ENCODE peak calls at places on chromosomes 4 and X, in seven cellular contexts. Q is endodermal cell, H is cardiac muscle cell, Y is psoas muscle, L is A673, T is mucosa of descending colon, S is WERI-Rb-1. P is an unnamed sample. For H3K36me3, the result is how much of the 10 kb centered on the place peaks cover.

GRCh38 chr4:80268081-80268823 is 1.8 kb downstream of the FGF5 start:
- DNase-seq in S (no peak), Q (peak), T (no peak), Y (no peak), H (peak), L (no peak), P (no peak)

GRCh38 chr4:16227462-16227868 is 1.2 kb upstream of the TAPT1 start:
- DNase-seq in L (peak), Q (peak), H (peak), S (no peak), Y (peak), T (peak), P (no peak)

GRCh38 chr4:39528056-39528465 is 822 bp upstream of the UGDH start:
- DNase-seq in L (peak), T (no peak), Y (no peak), Q (no peak), S (no peak), H (no peak), P (no peak)

GRCh38 chr4:184408021-184408710 is 66.2 kb downstream of the IRF2 start:
- DNase-seq in Y (no peak), L (peak), T (no peak), Q (no peak), H (no peak), S (no peak), P (no peak)

GRCh38 chrX:119672252-119672825 is 20.6 kb downstream of the SEPTIN6 start:
- DNase-seq in T (no peak), Q (no peak), Y (no peak), H (no peak), L (no peak), S (no peak), P (peak)

GRCh38 chr4:4625488-4625887 is 83.6 kb upstream of the STX18 start:
- DNase-seq in S (peak), T (no peak), Y (no peak), Q (no peak), L (no peak), H (no peak), P (no peak)

GRCh38 chr4:53937918-53938317 is 126.5 kb downstream of the CHIC2 start:
- DNase-seq in Y (no peak), Q (peak), H (no peak), T (no peak), S (no peak), L (peak), P (no peak)

GRCh38 chrX:74450803-74451449 is 29.6 kb downstream of the SLC16A2 start:
- DNase-seq in T (no peak), Y (no peak), S (no peak), L (peak), H (no peak), Q (no peak), P (no peak)

GRCh38 chrX:123878177-123878576 is 18.3 kb downstream of the XIAP start:
- DNase-seq in L (no peak), Q (no peak), H (no peak), Y (no peak), S (no peak), T (no peak), P (no peak)

GRCh38 chr4:90616711-90617110 is 489.5 kb downstream of the CCSER1 start:
- DNase-seq in S (peak), T (no peak), L (no peak), Y (no peak), H (no peak), Q (no peak), P (no peak)

GRCh38 chr4:155612074-155612473 is 54.6 kb upstream of the GUCY1A1 start:
- DNase-seq in H (no peak), Y (no peak), T (no peak), Q (no peak), S (no peak), L (no peak), P (no peak)

GRCh38 chr4:146342600-146343192 is 128.4 kb downstream of the REELD1 start:
- DNase-seq in S (peak), Q (no peak), T (peak), Y (no peak), H (peak), L (peak), P (peak)

GRCh38 chrX:3176439-3176820 is 135.2 kb downstream of the ARSF start:
- DNase-seq in T (no peak), S (no peak), Y (no peak), L (no peak), H (no peak), Q (no peak), P (no peak)

GRCh38 chrX:16311671-16312070 is 144.4 kb downstream of the MAGEB17 start:
- DNase-seq in L (no peak), H (no peak), T (no peak), Q (no peak), Y (no peak), S (no peak), P (no peak)

GRCh38 chr4:41815478-41815877 is 67.0 kb upstream of the PHOX2B start:
- DNase-seq in H (no peak), Y (no peak), L (no peak), Q (no peak), S (no peak), T (no peak), P (no peak)

GRCh38 chr4:107379054-107379869 is 340.8 kb downstream of the PAPSS1 start:
- DNase-seq in T (no peak), H (peak), L (peak), S (no peak), Q (no peak), Y (no peak), P (no peak)

GRCh38 chrX:46547857-46548256 is 2.6 kb upstream of the ZNF674 start:
- DNase-seq in L (no peak), Y (no peak), T (no peak), S (no peak), Q (no peak), H (no peak), P (no peak)

GRCh38 chrX:40140706-40141499 is 43.1 kb upstream of the BCOR start:
- DNase-seq in T (peak), H (peak), Y (peak), L (no peak), Q (peak), S (no peak), P (no peak)

GRCh38 chr4:55386073-55386472 is 9.7 kb upstream of the TMEM165 start:
- DNase-seq in Q (peak), H (no peak), Y (no peak), S (peak), T (no peak), L (peak), P (no peak)

GRCh38 chrX:101230636-101231035 is 11.1 kb downstream of the DRP2 start:
- DNase-seq in H (no peak), Y (no peak), L (no peak), Q (no peak), T (no peak), S (no peak), P (no peak)

GRCh38 chrX:40086569-40087335 is 11.0 kb downstream of the BCOR start:
- DNase-seq in H (no peak), S (no peak), T (no peak), L (no peak), Y (no peak), Q (peak), P (no peak)

GRCh38 chrX:47228550-47229270 is 4.1 kb upstream of the USP11 start:
- DNase-seq in S (no peak), H (no peak), Q (no peak), L (no peak), T (no peak), Y (no peak), P (no peak)

GRCh38 chr4:183960912-183961569 is 55.9 kb downstream of the STOX2 start:
- DNase-seq in H (peak), Y (no peak), Q (peak), L (no peak), S (no peak), T (peak), P (peak)

GRCh38 chr4:14264437-14264836 is 636.9 kb upstream of the BOD1L1 start:
- DNase-seq in S (peak), L (no peak), H (no peak), Q (peak), T (no peak), Y (no peak), P (no peak)

GRCh38 chr4:52243367-52243766 is 192.3 kb downstream of the SPATA18 start:
- DNase-seq in L (no peak), T (no peak), S (no peak), H (no peak), Y (no peak), Q (no peak), P (no peak)

GRCh38 chr4:182510836-182511235 is 267.6 kb downstream of the TENM3 start:
- DNase-seq in L (no peak), Y (no peak), H (no peak), Q (no peak), T (no peak), S (no peak), P (no peak)

GRCh38 chr4:74013269-74013668 is 14.8 kb upstream of the CXCL5 start:
- DNase-seq in S (no peak), L (no peak), T (no peak), Q (no peak), H (no peak), Y (no peak), P (no peak)

GRCh38 chr4:53905935-53906377 is 158.4 kb downstream of the CHIC2 start:
- DNase-seq in T (peak), H (peak), Q (peak), S (no peak), L (peak), Y (peak), P (peak)

GRCh38 chr4:2489081-2489805 is 20.3 kb downstream of the RNF4 start:
- DNase-seq in Q (peak), Y (no peak), S (no peak), T (no peak), H (no peak), L (no peak), P (no peak)

GRCh38 chr4:2494992-2495391 is 26.1 kb downstream of the RNF4 start:
- DNase-seq in S (no peak), Y (no peak), L (no peak), Q (no peak), T (no peak), H (no peak), P (no peak)

GRCh38 chr4:2497324-2497723 is 28.4 kb downstream of the RNF4 start:
- DNase-seq in S (no peak), H (no peak), Q (no peak), Y (no peak), T (no peak), L (no peak), P (no peak)

GRCh38 chr4:2489841-2490552 is 21.1 kb downstream of the RNF4 start:
- DNase-seq in H (no peak), L (no peak), Q (no peak), Y (no peak), S (no peak), T (no peak), P (no peak)

GRCh38 chr4:2492970-2493369 is 24.1 kb downstream of the RNF4 start:
- DNase-seq in T (no peak), Y (no peak), Q (no peak), L (no peak), S (no peak), H (no peak), P (no peak)
- H3K36me3 ChIP-seq in T (under half), Y (half or more), Q (half or more), L (half or more), S (half or more), H (under half), P (half or more)

GRCh38 chr4:168893807-168894206 is 116.2 kb downstream of the CBR4 start:
- DNase-seq in T (no peak), L (no peak), S (peak), H (no peak), Q (no peak), Y (no peak), P (no peak)
- H3K36me3 ChIP-seq in T (under half), L (under half), S (under half), H (half or more), Q (half or more), Y (half or more), P (under half)

GRCh38 chrX:71082778-71083177 is 12.9 kb upstream of the FOXO4 start:
- DNase-seq in Q (no peak), L (no peak), H (no peak), T (no peak), S (no peak), Y (no peak), P (no peak)
- H3K36me3 ChIP-seq in Q (under half), L (under half), H (under half), T (under half), S (under half), Y (under half), P (under half)

GRCh38 chr4:102794999-102795398 is 32.4 kb downstream of the UBE2D3 start:
- DNase-seq in Y (no peak), S (no peak), Q (no peak), H (no peak), L (no peak), T (no peak), P (no peak)

GRCh38 chr4:102789317-102789717 is 28.5 kb upstream of the MANBA start:
- DNase-seq in S (no peak), Q (no peak), H (no peak), L (no peak), T (no peak), Y (no peak), P (no peak)

GRCh38 chr4:102791318-102791835 is 30.6 kb upstream of the MANBA start:
- DNase-seq in S (no peak), T (no peak), Q (peak), H (no peak), Y (no peak), L (no peak), P (no peak)

GRCh38 chr4:102787944-102788343 is 27.2 kb upstream of the MANBA start:
- DNase-seq in S (no peak), Y (no peak), H (no peak), L (no peak), T (no peak), Q (no peak), P (no peak)

DNA sequence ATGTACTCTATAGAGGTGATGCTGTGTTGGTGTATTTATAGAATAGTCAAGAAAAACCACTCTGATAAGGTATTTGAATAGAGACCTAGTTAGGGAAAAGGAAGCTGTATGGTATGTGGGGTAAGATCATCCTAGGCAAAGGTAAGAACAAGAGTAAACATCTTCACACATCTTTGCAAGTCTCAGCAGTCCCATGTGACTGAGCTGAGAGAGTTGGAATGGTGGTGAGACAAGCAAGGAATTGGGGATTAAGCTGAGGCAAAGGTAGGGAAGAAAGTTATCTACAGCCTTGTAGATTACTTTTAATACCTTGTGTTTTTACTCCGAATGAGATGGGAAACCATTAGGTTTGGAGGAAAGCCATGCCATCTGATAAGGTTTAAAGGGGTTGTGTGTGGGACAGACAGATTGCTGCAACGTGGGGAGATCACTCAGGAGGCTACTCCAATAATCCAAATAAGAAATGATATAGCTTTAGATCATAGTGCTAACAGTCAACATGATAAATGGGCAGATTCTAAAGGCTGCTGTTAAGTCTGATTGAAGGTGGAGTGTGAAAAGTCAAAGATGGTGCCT is 31.7 kb upstream of the MANBA start:
- DNase-seq in L (no peak), Q (peak), Y (no peak), S (no peak), H (no peak), T (no peak), P (no peak)
- H3K36me3 ChIP-seq in L (under half), Q (under half), Y (half or more), S (under half), H (under half), T (under half), P (under half)

GRCh38 chr4:1221155-1221870 is 27.6 kb downstream of the CTBP1 start:
- DNase-seq in H (no peak), S (no peak), Y (no peak), T (no peak), L (no peak), Q (no peak), P (no peak)
- H3K36me3 ChIP-seq in H (under half), S (half or more), Y (half or more), T (under half), L (half or more), Q (under half), P (half or more)

GRCh38 chr4:870951-871350 is 45.0 kb upstream of the CPLX1 start:
- DNase-seq in Y (no peak), T (no peak), L (no peak), S (no peak), H (no peak), Q (no peak), P (no peak)
- H3K36me3 ChIP-seq in Y (half or more), T (under half), L (under half), S (half or more), H (under half), Q (under half), P (under half)